ENCODE peak calls at places on chromosomes 2 and 18, in ten cellular contexts. B, L, F, H, C, Q, N, T, U and Z are unnamed samples.

GRCh38 chr18:5895300-5895885 is at the start of gene TMEM200C:
- DNase-seq in B (peak; percentile 33), L (no peak), F (no peak), H (no peak), C (no peak), Q (no peak), N (no peak), T (no peak), U (peak; percentile 30), Z (no peak)

GRCh38 chr18:11119550-11119949 is 29.8 kb downstream of the PIEZO2 start:
- DNase-seq in B (no peak), L (no peak), F (no peak), H (no peak), C (no peak), Q (no peak), N (no peak), T (no peak), U (no peak), Z (no peak)

GRCh38 chr2:222380456-222380855 is 43.9 kb upstream of the SGPP2 start:
- DNase-seq in B (no peak), L (no peak), F (no peak), H (no peak), C (no peak), Q (no peak), N (no peak), T (no peak), U (no peak), Z (no peak)

GRCh38 chr18:51153659-51154371 is 43.7 kb downstream of the MEX3C start:
- DNase-seq in B (no peak), L (no peak), F (no peak), H (no peak), C (peak; percentile 75), Q (no peak), N (no peak), T (no peak), U (no peak), Z (no peak)

GRCh38 chr2:134375935-134376334 is 122.1 kb downstream of the MGAT5 start:
- DNase-seq in B (peak; percentile 69), L (no peak), F (no peak), H (no peak), C (no peak), Q (peak; percentile 68), N (no peak), T (no peak), U (no peak), Z (peak; percentile 62)

GRCh38 chr18:23668731-23669130 is 6.0 kb upstream of the ANKRD29 start:
- DNase-seq in B (no peak), L (no peak), F (no peak), H (no peak), C (no peak), Q (no peak), N (no peak), T (no peak), U (no peak), Z (no peak)

GRCh38 chr2:61671561-61672315 is 133.6 kb upstream of the XPO1 start:
- DNase-seq in B (no peak), L (no peak), F (peak; percentile 72), H (no peak), C (no peak), Q (no peak), N (no peak), T (no peak), U (no peak), Z (no peak)

GRCh38 chr2:121650554-121650930 is 1.3 kb upstream of the CLASP1 start:
- DNase-seq in B (no peak), L (no peak), F (no peak), H (no peak), C (peak; percentile 53), Q (no peak), N (no peak), T (no peak), U (no peak), Z (no peak)

GRCh38 chr2:69203166-69203985 is 183.7 kb downstream of the GFPT1 start:
- DNase-seq in B (no peak), L (no peak), F (no peak), H (no peak), C (no peak), Q (no peak), N (no peak), T (no peak), U (no peak), Z (no peak)

GRCh38 chr2:69202323-69202722 is 184.7 kb downstream of the GFPT1 start:
- DNase-seq in B (no peak), L (no peak), F (no peak), H (no peak), C (no peak), Q (peak; percentile 42), N (no peak), T (no peak), U (no peak), Z (no peak)

GRCh38 chr2:69201243-69201642 is 185.8 kb downstream of the GFPT1 start:
- DNase-seq in B (no peak), L (no peak), F (no peak), H (no peak), C (no peak), Q (no peak), N (no peak), T (no peak), U (no peak), Z (no peak)

GRCh38 chr2:69196327-69197117 is 183.5 kb downstream of the ANTXR1 start:
- DNase-seq in B (no peak), L (no peak), F (no peak), H (no peak), C (no peak), Q (peak; percentile 62), N (no peak), T (peak; percentile 52), U (no peak), Z (no peak)

GRCh38 chr2:69200107-69200520 is 186.9 kb downstream of the GFPT1 start:
- DNase-seq in B (no peak), L (no peak), F (no peak), H (no peak), C (no peak), Q (peak; percentile 71), N (no peak), T (no peak), U (peak; percentile 39), Z (no peak)
- H3K27ac ChIP-seq in B (no peak overlapping the region), L (no peak overlapping the region), F (no peak overlapping the region), H (no peak overlapping the region), C (no peak overlapping the region), Q (peak overlapping the region; percentile 86), N (no peak overlapping the region), T (no peak overlapping the region), U (no peak overlapping the region), Z (no peak overlapping the region)

GRCh38 chr2:41965886-41966285 is 81.9 kb upstream of the PKDCC start:
- DNase-seq in B (no peak), L (no peak), F (no peak), H (no peak), C (no peak), Q (peak; percentile 67), N (no peak), T (no peak), U (no peak), Z (no peak)

GRCh38 chr2:41966920-41967319 is 80.9 kb upstream of the PKDCC start:
- DNase-seq in B (peak; percentile 28), L (no peak), F (no peak), H (no peak), C (no peak), Q (peak; percentile 32), N (no peak), T (no peak), U (peak; percentile 51), Z (peak; percentile 58)

GRCh38 chr2:41965173-41965875 is 82.5 kb upstream of the PKDCC start:
- DNase-seq in B (no peak), L (no peak), F (no peak), H (no peak), C (no peak), Q (no peak), N (no peak), T (no peak), U (no peak), Z (no peak)

GRCh38 chr2:41967426-41968181 is 80.2 kb upstream of the PKDCC start:
- DNase-seq in B (peak; percentile 39), L (no peak), F (no peak), H (no peak), C (no peak), Q (peak; percentile 40), N (no peak), T (no peak), U (peak; percentile 62), Z (no peak)

DNA sequence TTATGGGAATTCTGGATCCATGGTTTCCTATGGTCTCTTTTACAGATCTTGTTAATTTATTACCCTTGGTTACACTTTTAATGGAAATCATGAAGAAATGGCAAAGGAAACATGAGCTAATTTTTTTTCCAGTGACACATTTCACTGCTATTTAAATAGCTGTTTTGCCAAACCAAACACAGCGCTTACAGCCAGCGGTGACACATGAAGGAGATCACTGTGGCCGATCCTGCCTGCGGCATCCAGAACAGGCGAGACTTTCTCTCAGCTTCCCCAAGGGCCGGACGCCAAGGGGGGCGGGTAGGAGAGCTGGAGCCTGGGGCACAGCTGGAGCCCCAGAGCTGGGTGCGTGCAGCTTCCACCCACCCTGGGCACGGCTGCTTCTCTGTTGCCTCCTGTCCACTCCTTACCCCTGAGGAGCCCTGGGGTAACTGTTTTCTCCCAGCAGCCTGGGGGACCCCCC is 81.4 kb upstream of the PKDCC start:
- DNase-seq in B (peak; percentile 84), L (peak; percentile 68), F (peak; percentile 51), H (peak; percentile 90), C (no peak), Q (peak; percentile 85), N (peak; percentile 44), T (peak; percentile 44), U (peak; percentile 91), Z (peak; percentile 86)
- H3K27ac ChIP-seq in B (peak overlapping the region; percentile 33), L (peak overlapping the region; percentile 91), F (no peak overlapping the region), H (no peak overlapping the region), C (no peak overlapping the region), Q (peak overlapping the region; percentile 91), N (peak overlapping the region; percentile 76), T (no peak overlapping the region), U (peak overlapping the region; percentile 73), Z (peak overlapping the region; percentile 90)

GRCh38 chr2:195710407-195710806 is 53.4 kb downstream of the SLC39A10 start:
- DNase-seq in B (no peak), L (no peak), F (no peak), H (no peak), C (no peak), Q (no peak), N (no peak), T (no peak), U (no peak), Z (no peak)
- H3K27ac ChIP-seq in B (no peak overlapping the region), L (no peak overlapping the region), F (no peak overlapping the region), H (no peak overlapping the region), C (no peak overlapping the region), Q (no peak overlapping the region), N (no peak overlapping the region), T (no peak overlapping the region), U (no peak overlapping the region), Z (no peak overlapping the region)

GRCh38 chr2:42827647-42828486 is 35.5 kb upstream of the HAAO start:
- DNase-seq in B (peak; percentile 91), L (no peak), F (no peak), H (peak; percentile 82), C (peak; percentile 87), Q (peak; percentile 92), N (peak; percentile 28), T (no peak), U (peak; percentile 93), Z (peak; percentile 91)

GRCh38 chr2:42830922-42831574 is 38.7 kb upstream of the HAAO start:
- DNase-seq in B (no peak), L (no peak), F (no peak), H (no peak), C (no peak), Q (no peak), N (no peak), T (no peak), U (no peak), Z (no peak)

GRCh38 chr2:42832289-42832634 is 39.9 kb upstream of the HAAO start:
- DNase-seq in B (no peak), L (no peak), F (no peak), H (no peak), C (peak; percentile 36), Q (no peak), N (no peak), T (no peak), U (no peak), Z (no peak)

GRCh38 chr2:42828487-42829416 is 36.4 kb upstream of the HAAO start:
- DNase-seq in B (peak; percentile 76), L (no peak), F (no peak), H (no peak), C (peak; percentile 77), Q (peak; percentile 84), N (no peak), T (peak; percentile 46), U (peak; percentile 81), Z (peak; percentile 75)

DNA sequence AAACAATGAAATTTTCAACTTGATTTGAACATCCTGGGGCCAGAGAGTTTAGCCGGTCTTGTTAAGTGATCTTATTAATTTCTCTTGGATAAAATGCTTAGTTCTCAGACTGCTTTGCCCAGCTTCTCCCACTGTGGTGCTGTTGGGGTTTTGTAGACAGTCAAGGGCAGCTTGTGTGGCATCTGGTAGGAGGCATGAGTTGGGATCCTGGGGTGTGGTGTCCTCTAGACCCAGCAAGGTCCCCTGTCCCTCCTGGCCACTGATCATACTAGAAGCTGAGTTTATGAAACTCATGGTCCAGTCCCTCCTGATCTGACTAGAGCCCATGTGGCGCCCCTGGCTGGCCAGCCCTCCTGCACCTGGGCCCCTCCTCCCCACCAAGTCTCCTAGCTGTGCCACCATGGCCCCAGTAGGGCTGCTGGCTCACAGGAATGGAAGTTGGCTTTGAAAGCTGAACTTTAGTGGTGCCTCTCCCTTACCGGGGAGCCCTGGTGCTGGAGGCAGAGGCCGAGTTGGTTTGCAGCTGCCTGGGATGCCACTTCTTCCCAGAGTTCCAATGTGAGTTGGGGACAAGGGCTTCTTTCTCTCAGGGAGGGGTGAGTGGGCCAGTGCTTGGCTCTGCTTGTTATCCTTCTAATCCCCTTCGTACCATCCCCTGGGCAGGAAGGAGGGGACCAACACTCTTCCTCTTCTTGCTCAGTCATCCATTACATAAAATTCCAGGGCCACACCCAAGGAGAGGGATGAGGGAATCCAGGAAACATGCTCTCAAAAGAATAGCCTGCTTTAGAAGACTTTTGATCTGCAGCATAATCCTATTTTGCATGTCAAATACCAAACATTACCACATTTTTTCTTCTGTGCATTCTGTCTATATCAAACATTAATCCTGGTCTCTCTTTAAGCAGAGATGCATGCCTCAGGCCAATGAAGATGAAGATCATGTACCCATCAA is 37.5 kb upstream of the HAAO start:
- DNase-seq in B (no peak), L (no peak), F (no peak), H (no peak), C (no peak), Q (no peak), N (no peak), T (no peak), U (no peak), Z (no peak)
- H3K27ac ChIP-seq in B (no peak overlapping the region), L (no peak overlapping the region), F (no peak overlapping the region), H (peak overlapping the region; percentile 29), C (no peak overlapping the region), Q (peak overlapping the region; percentile 74), N (no peak overlapping the region), T (no peak overlapping the region), U (peak overlapping the region; percentile 35), Z (no peak overlapping the region)